ENCODE peak calls at places on chromosome 21, in four cellular contexts. Y, E, I and C are unnamed samples.

GRCh38 chr21:43824250-43824882 is 35.0 kb downstream of the RRP1 start:
- DNase-seq in I (peak; percentile 58), Y (peak; percentile 49), E (no peak), C (no peak)

GRCh38 chr21:15978158-15978805 is 248.5 kb downstream of the USP25 start:
- DNase-seq in Y (no peak), I (peak; percentile 70), E (no peak), C (peak; percentile 93)

GRCh38 chr21:35428489-35428888 is 379.4 kb upstream of the RUNX1 start:
- DNase-seq in I (peak; percentile 63), Y (peak; percentile 12), E (peak; percentile 60), C (no peak)

GRCh38 chr21:26659181-26659580 is 86.1 kb upstream of the CYYR1 start:
- DNase-seq in Y (no peak), I (no peak), E (no peak), C (no peak)

GRCh38 chr21:34351786-34352241 is 12.0 kb upstream of the KCNE2 start:
- DNase-seq in I (peak; percentile 16), E (no peak), Y (peak; percentile 35), C (no peak)

GRCh38 chr21:27831821-27832569 is 865.1 kb upstream of the ADAMTS5 start:
- DNase-seq in I (peak; percentile 61), Y (no peak), E (no peak), C (no peak)

GRCh38 chr21:35323947-35324346 is 274.8 kb upstream of the RUNX1 start:
- DNase-seq in Y (peak; percentile 31), I (peak; percentile 74), E (no peak), C (no peak)

GRCh38 chr21:15604424-15604823 is 125.4 kb upstream of the USP25 start:
- DNase-seq in E (peak; percentile 65), I (peak; percentile 87), Y (no peak), C (peak; percentile 6)

GRCh38 chr21:33039542-33039941 is 13.8 kb downstream of the OLIG2 start:
- DNase-seq in I (no peak), Y (no peak), E (no peak), C (no peak)

GRCh38 chr21:33362044-33362555 is 37.3 kb downstream of the IFNAR1 start:
- DNase-seq in I (no peak), E (no peak), Y (no peak), C (no peak)

GRCh38 chr21:25944672-25945213 is 210.0 kb downstream of the GABPA start:
- DNase-seq in E (no peak), I (peak; percentile 64), Y (no peak), C (no peak)

GRCh38 chr21:15592957-15593356 is 136.8 kb upstream of the USP25 start:
- DNase-seq in E (no peak), I (no peak), Y (no peak), C (no peak)

GRCh38 chr21:15164678-15165303 is 100.0 kb upstream of the NRIP1 start:
- DNase-seq in I (no peak), E (no peak), Y (peak; percentile 62), C (no peak)

GRCh38 chr21:31555741-31556191 is 103.7 kb upstream of the SOD1 start:
- DNase-seq in I (no peak), E (no peak), Y (no peak), C (no peak)

GRCh38 chr21:27475363-27475955 is 508.6 kb upstream of the ADAMTS5 start:
- DNase-seq in Y (no peak), E (no peak), I (no peak), C (no peak)

GRCh38 chr21:45407629-45408247 is 2.8 kb downstream of the COL18A1 start:
- DNase-seq in Y (no peak), I (no peak), E (no peak), C (no peak)
- H3K4me3 ChIP-seq in Y (no peak overlapping the region), I (no peak overlapping the region), E (no peak overlapping the region), C (no peak overlapping the region)

DNA sequence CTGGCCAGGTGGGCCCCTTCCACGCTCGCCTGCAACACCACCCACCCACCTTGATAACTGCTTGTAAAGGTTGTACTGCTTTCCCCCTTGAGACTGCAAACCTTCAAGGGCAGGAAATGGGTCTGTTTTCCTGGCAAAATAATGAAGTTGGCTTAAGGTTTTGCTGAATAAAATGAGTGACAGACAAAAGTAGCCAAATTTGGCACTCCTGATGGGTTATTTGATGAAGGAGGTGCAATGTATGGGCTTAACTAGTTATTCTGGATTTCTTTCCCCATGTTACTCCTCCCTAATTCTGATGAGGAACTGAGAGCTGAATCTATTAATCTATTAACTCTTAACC is 14.6 kb upstream of the HLCS start:
- DNase-seq in Y (no peak), I (no peak), E (no peak), C (no peak)
- H3K4me3 ChIP-seq in Y (peak overlapping the region; percentile 56), I (peak overlapping the region; percentile 54), E (peak overlapping the region; percentile 45), C (peak overlapping the region; percentile 40)

DNA sequence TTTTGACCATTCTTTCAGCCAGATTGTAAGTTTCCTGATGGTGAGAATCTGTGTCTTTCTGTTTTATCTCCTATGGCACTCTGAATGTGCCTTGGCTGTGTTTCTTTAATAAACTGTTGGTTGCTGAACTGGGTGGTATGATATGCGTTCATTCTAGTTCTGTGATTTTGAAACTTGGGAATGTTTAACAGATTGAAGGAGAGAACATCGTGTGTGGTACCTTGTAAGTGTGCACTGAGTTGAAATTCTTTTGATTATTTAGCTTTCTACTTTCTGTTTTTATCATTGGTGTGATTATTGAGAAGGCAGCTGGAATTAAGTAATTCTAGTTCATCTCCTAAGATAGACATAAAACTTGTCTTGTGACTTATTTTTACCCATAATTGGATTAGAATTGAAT is 4.6 kb downstream of the BACH1 start:
- DNase-seq in Y (no peak), I (no peak), E (no peak), C (no peak)
- H3K4me3 ChIP-seq in Y (peak overlapping the region; percentile 87), I (no peak overlapping the region), E (no peak overlapping the region), C (no peak overlapping the region)

GRCh38 chr21:36699546-36700294 is 805 bp downstream of the SIM2 start:
- DNase-seq in I (no peak), E (no peak), Y (no peak), C (no peak)
- H3K4me3 ChIP-seq in I (peak overlapping the region; percentile 63), E (peak overlapping the region; percentile 55), Y (peak overlapping the region; percentile 60), C (no peak overlapping the region)

DNA sequence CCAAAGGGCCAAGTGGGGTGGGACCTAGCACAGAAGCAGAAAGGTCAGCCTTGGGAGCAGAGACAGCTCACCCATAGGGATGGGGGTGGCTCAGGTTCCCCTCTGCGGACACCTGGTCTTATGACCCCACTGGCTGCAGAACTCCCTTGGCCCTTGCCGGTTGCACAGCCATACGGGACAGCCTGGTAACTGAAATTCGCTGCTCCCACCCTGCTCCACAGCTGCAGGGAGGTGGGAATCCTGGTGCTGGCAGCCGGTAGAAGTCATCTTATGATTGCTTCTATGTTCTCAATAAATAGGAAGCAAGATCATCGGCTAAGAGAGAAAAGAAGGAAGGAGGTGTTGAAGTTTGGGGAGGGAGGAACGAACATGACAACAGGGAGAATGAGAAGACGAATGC is 64.1 kb downstream of the HLCS start:
- DNase-seq in E (no peak), Y (no peak), I (no peak), C (no peak)
- H3K4me3 ChIP-seq in E (no peak overlapping the region), Y (no peak overlapping the region), I (no peak overlapping the region), C (no peak overlapping the region)

GRCh38 chr21:42499430-42500106 is 3.5 kb upstream of the RSPH1 start:
- DNase-seq in E (no peak), I (no peak), Y (no peak), C (no peak)
- H3K4me3 ChIP-seq in E (no peak overlapping the region), I (no peak overlapping the region), Y (no peak overlapping the region), C (no peak overlapping the region)